ENCODE peak calls at places on chromosome 12, in four cellular contexts. One of them, this sample, is unnamed. For H3K4me1, the result is how much of the 10 kb centered on the place peaks cover.

GRCh38 chr12:53505086-53505485 is 2.2 kb downstream of the NPFF start:
- DNase-seq in hepatocyte: no peak
- DNase-seq in cardiac muscle cell: no peak
- DNase-seq in PC-3: peak
- DNase-seq in this sample: no peak

GRCh38 chr12:47272412-47273190 is 192.8 kb upstream of the AMIGO2 start:
- DNase-seq in hepatocyte: no peak
- DNase-seq in cardiac muscle cell: no peak
- DNase-seq in PC-3: peak
- DNase-seq in this sample: no peak

GRCh38 chr12:75779891-75780501 is 251.6 kb downstream of the PHLDA1 start:
- DNase-seq in hepatocyte: no peak
- DNase-seq in cardiac muscle cell: peak
- DNase-seq in PC-3: no peak
- DNase-seq in this sample: no peak

GRCh38 chr12:131366261-131366871 is 344.5 kb upstream of the SFSWAP start:
- DNase-seq in hepatocyte: no peak
- DNase-seq in cardiac muscle cell: no peak
- DNase-seq in PC-3: no peak
- DNase-seq in this sample: no peak

GRCh38 chr12:76081909-76082308 is 2.6 kb downstream of the NAP1L1 start:
- DNase-seq in hepatocyte: no peak
- DNase-seq in cardiac muscle cell: no peak
- DNase-seq in PC-3: no peak
- DNase-seq in this sample: no peak

GRCh38 chr12:70964867-70965469 is 44.4 kb upstream of the PTPRR start:
- DNase-seq in hepatocyte: no peak
- DNase-seq in cardiac muscle cell: no peak
- DNase-seq in PC-3: no peak
- DNase-seq in this sample: no peak

GRCh38 chr12:11877869-11878780 is 192.6 kb upstream of the BCL2L14 start:
- DNase-seq in hepatocyte: peak
- DNase-seq in cardiac muscle cell: peak
- DNase-seq in PC-3: peak
- DNase-seq in this sample: no peak

GRCh38 chr12:82593901-82594396 is 92.8 kb upstream of the TMTC2 start:
- DNase-seq in hepatocyte: no peak
- DNase-seq in cardiac muscle cell: no peak
- DNase-seq in PC-3: no peak
- DNase-seq in this sample: no peak

GRCh38 chr12:55256831-55257230 is 12.4 kb downstream of the OR6C74 start:
- DNase-seq in hepatocyte: no peak
- DNase-seq in cardiac muscle cell: no peak
- DNase-seq in PC-3: no peak
- DNase-seq in this sample: no peak

GRCh38 chr12:79681008-79681590 is 9.7 kb downstream of the PAWR start:
- DNase-seq in hepatocyte: no peak
- DNase-seq in cardiac muscle cell: no peak
- DNase-seq in PC-3: peak
- DNase-seq in this sample: no peak

GRCh38 chr12:79344855-79345840 is 345.6 kb downstream of the PAWR start:
- DNase-seq in hepatocyte: peak
- DNase-seq in cardiac muscle cell: peak
- DNase-seq in PC-3: peak
- DNase-seq in this sample: no peak

GRCh38 chr12:115440438-115440837 is 756.5 kb upstream of the TBX3 start:
- DNase-seq in hepatocyte: peak
- DNase-seq in cardiac muscle cell: no peak
- DNase-seq in PC-3: peak
- DNase-seq in this sample: no peak

GRCh38 chr12:49936895-49937294 is 13.6 kb upstream of the AQP2 start:
- DNase-seq in hepatocyte: no peak
- DNase-seq in cardiac muscle cell: no peak
- DNase-seq in PC-3: no peak
- DNase-seq in this sample: no peak

GRCh38 chr12:58369576-58369975 is 428.2 kb downstream of the ATP23 start:
- DNase-seq in hepatocyte: no peak
- DNase-seq in cardiac muscle cell: no peak
- DNase-seq in PC-3: no peak
- DNase-seq in this sample: no peak

GRCh38 chr12:54216580-54217308 is 28.0 kb upstream of the SMUG1 start:
- DNase-seq in hepatocyte: peak
- DNase-seq in cardiac muscle cell: peak
- DNase-seq in PC-3: peak
- DNase-seq in this sample: peak

GRCh38 chr12:14691560-14691959 is 4.8 kb downstream of the GUCY2C start:
- DNase-seq in hepatocyte: no peak
- DNase-seq in cardiac muscle cell: no peak
- DNase-seq in PC-3: no peak
- DNase-seq in this sample: no peak

GRCh38 chr12:90124914-90125313 is 416.3 kb upstream of the ATP2B1 start:
- DNase-seq in hepatocyte: no peak
- DNase-seq in cardiac muscle cell: no peak
- DNase-seq in PC-3: no peak
- DNase-seq in this sample: no peak

GRCh38 chr12:46886541-46887041 is 60.8 kb upstream of the SLC38A4 start:
- DNase-seq in hepatocyte: no peak
- DNase-seq in cardiac muscle cell: no peak
- DNase-seq in PC-3: peak
- DNase-seq in this sample: no peak

GRCh38 chr12:64836856-64837255 is 12.4 kb downstream of the TBC1D30 start:
- DNase-seq in hepatocyte: no peak
- DNase-seq in cardiac muscle cell: no peak
- DNase-seq in PC-3: peak
- DNase-seq in this sample: no peak

GRCh38 chr12:110744697-110745264 is 2.1 kb upstream of the PPP1CC start:
- DNase-seq in hepatocyte: peak
- DNase-seq in cardiac muscle cell: no peak
- DNase-seq in PC-3: peak
- DNase-seq in this sample: no peak

GRCh38 chr12:120538281-120539156 is 4.4 kb downstream of the RNF10 start:
- DNase-seq in hepatocyte: peak
- DNase-seq in cardiac muscle cell: peak
- DNase-seq in PC-3: peak
- DNase-seq in this sample: no peak

GRCh38 chr12:76618031-76618430 is 58.5 kb upstream of the OSBPL8 start:
- DNase-seq in hepatocyte: no peak
- DNase-seq in cardiac muscle cell: no peak
- DNase-seq in PC-3: no peak
- DNase-seq in this sample: no peak

GRCh38 chr12:30836656-30837445 is 82.1 kb upstream of the CAPRIN2 start:
- DNase-seq in hepatocyte: no peak
- DNase-seq in cardiac muscle cell: no peak
- DNase-seq in PC-3: peak
- DNase-seq in this sample: no peak

GRCh38 chr12:30840715-30841114 is 85.8 kb upstream of the TSPAN11 start:
- DNase-seq in hepatocyte: no peak
- DNase-seq in cardiac muscle cell: no peak
- DNase-seq in PC-3: no peak
- DNase-seq in this sample: no peak

GRCh38 chr12:30839643-30840190 is 85.0 kb upstream of the CAPRIN2 start:
- DNase-seq in hepatocyte: no peak
- DNase-seq in cardiac muscle cell: peak
- DNase-seq in PC-3: no peak
- DNase-seq in this sample: no peak

GRCh38 chr12:30835216-30835615 is 80.5 kb upstream of the CAPRIN2 start:
- DNase-seq in hepatocyte: no peak
- DNase-seq in cardiac muscle cell: no peak
- DNase-seq in PC-3: no peak
- DNase-seq in this sample: no peak

DNA sequence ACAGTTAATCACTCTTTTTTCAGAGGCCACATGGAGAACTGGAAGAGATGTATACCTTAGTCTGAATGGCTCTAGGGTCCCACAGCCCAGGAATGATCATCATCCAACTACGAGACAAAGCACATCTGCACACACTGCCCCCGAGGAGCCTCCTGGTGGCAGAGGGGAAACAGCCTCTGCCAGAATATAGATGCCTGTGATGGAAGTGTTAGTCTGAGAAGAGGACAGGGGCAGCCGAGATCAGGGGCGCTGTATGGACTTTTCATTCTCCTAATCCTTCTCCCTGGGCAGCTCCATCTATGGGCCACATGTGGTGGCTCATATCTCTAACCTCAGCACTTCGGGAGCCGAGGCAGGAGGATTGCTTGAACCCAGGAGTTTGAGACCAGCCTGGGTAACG is 82.8 kb upstream of the CAPRIN2 start:
- DNase-seq in hepatocyte: no peak
- DNase-seq in cardiac muscle cell: no peak
- DNase-seq in PC-3: no peak
- DNase-seq in this sample: no peak
- TF ChIP-seq CTCF in hepatocyte: no peak
- TF ChIP-seq CTCF in cardiac muscle cell: no peak
- TF ChIP-seq CTCF in PC-3: no peak
- TF ChIP-seq CTCF in this sample: no peak

DNA sequence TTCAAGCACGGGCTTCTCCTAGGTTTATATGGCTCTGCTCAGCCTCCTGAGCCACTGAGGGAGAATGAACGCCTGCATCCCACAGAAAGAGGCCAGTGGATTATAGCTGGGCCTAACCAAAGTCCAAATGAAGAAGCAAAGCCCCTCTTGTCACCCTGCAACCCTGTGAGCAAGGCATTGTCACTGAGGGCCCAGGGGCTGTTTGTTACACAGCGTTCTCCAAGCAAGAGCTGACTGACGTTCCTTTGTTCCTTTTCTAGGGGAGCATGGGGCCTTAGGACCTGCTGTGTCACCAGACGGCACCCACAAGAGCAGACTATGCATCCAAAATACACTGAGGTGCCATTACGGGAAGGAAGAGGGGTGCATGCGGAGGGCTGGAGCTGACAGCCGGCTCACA is 4.3 kb upstream of the FBRSL1 start:
- DNase-seq in hepatocyte: no peak
- DNase-seq in cardiac muscle cell: no peak
- DNase-seq in PC-3: no peak
- DNase-seq in this sample: no peak
- H3K4me1 ChIP-seq in hepatocyte: under half
- H3K4me1 ChIP-seq in cardiac muscle cell: under half
- H3K4me1 ChIP-seq in PC-3: under half
- H3K4me1 ChIP-seq in this sample: under half

GRCh38 chr12:31890295-31891285 is 68.6 kb upstream of the RESF1 start:
- DNase-seq in hepatocyte: no peak
- DNase-seq in cardiac muscle cell: no peak
- DNase-seq in PC-3: no peak
- DNase-seq in this sample: no peak
- H3K27ac ChIP-seq in hepatocyte: no peak
- H3K27ac ChIP-seq in cardiac muscle cell: no peak
- H3K27ac ChIP-seq in PC-3: no peak
- H3K27ac ChIP-seq in this sample: no peak

GRCh38 chr12:112686373-112686772 is 105.2 kb upstream of the RPH3A start:
- DNase-seq in hepatocyte: no peak
- DNase-seq in cardiac muscle cell: no peak
- DNase-seq in PC-3: peak
- DNase-seq in this sample: no peak

GRCh38 chr12:112682586-112682985 is 109.0 kb upstream of the RPH3A start:
- DNase-seq in hepatocyte: no peak
- DNase-seq in cardiac muscle cell: no peak
- DNase-seq in PC-3: no peak
- DNase-seq in this sample: no peak

GRCh38 chr12:112680993-112681392 is 110.6 kb upstream of the RPH3A start:
- DNase-seq in hepatocyte: no peak
- DNase-seq in cardiac muscle cell: no peak
- DNase-seq in PC-3: no peak
- DNase-seq in this sample: no peak

GRCh38 chr12:112685321-112685720 is 106.2 kb upstream of the RPH3A start:
- DNase-seq in hepatocyte: no peak
- DNase-seq in cardiac muscle cell: no peak
- DNase-seq in PC-3: no peak
- DNase-seq in this sample: no peak

DNA sequence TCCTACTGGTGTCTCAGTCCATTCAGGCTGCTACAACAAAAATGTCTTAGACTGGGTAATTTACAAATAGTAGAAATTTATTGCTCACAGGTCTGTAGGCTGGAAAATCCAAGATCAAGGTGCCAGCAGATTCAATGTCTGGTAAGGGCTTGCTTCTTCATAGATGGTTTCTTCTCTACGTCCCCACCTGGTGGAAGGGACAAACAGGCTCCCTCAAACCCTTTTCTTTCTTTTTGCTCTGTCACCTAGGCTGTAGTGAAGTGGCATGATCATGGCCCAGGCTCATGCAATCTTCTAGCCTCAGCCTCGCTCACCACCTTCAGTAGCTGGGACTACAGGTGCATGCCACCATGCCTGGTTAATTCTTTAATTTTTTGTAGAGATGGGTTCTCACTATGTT is 106.8 kb upstream of the RPH3A start:
- DNase-seq in hepatocyte: no peak
- DNase-seq in cardiac muscle cell: no peak
- DNase-seq in PC-3: no peak
- DNase-seq in this sample: no peak
- TF ChIP-seq CTCF in hepatocyte: no peak
- TF ChIP-seq CTCF in cardiac muscle cell: no peak
- TF ChIP-seq CTCF in PC-3: peak
- TF ChIP-seq CTCF in this sample: no peak

DNA sequence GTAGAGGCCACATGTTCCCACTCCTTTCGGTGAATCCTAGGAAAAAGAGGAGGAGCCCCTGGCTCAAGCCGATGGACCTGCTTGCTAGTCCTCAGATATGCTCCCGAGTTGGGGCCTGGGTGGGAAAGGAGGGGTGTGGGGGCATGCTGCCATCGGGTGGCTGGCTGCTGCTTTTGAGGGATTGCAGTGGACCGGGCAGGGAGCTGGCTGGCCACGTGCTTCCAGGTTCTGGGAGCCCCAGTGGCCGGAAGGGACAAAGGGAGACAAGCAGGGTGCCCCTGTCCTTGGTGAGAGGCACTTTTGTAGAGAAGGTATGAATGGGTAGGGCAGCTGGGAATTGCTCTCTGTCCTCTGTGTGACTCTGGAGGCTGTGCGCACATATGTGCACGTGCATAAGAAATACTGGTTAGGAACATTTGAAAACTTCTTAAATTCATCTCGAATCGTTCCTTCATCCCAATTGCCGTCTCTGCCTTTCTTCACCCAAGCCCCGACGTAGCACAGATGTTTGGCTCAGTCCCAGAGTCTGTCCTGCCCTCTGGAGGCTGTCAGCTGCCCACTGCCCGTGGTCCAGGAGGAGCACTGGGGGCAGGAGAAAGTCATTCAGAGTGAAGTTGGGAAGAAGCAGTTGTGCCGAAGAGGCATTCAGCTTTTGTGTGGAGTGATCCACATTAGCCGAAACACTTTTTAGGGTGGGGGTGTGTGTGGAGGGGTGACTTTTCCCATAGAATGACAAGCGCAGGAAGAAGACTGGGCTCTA is 124.7 kb downstream of the TSPAN9 start:
- DNase-seq in hepatocyte: no peak
- DNase-seq in cardiac muscle cell: peak
- DNase-seq in PC-3: no peak
- DNase-seq in this sample: no peak
- H3K4me1 ChIP-seq in hepatocyte: under half
- H3K4me1 ChIP-seq in cardiac muscle cell: half or more
- H3K4me1 ChIP-seq in PC-3: under half
- H3K4me1 ChIP-seq in this sample: under half